ENCODE peak calls at places on chromosomes 3 and 15, in eight cellular contexts. One of them, this sample, is unnamed.

GRCh38 chr15:59457103-59457502 is 19.1 kb downstream of the FAM81A start:
- DNase-seq in OCI-LY7: no peak
- DNase-seq in IMR-90: no peak
- DNase-seq in adrenal gland: no peak
- DNase-seq in astrocyte: no peak
- DNase-seq in GM20000: no peak
- DNase-seq in neural progenitor cell: no peak
- DNase-seq in GM12865: no peak
- DNase-seq in this sample: no peak

GRCh38 chr15:99957642-99958013 is 224.4 kb upstream of the LYSMD4 start:
- DNase-seq in OCI-LY7: no peak
- DNase-seq in IMR-90: no peak
- DNase-seq in adrenal gland: no peak
- DNase-seq in astrocyte: no peak
- DNase-seq in GM20000: no peak
- DNase-seq in neural progenitor cell: no peak
- DNase-seq in GM12865: no peak
- DNase-seq in this sample: no peak

GRCh38 chr15:47301481-47301880 is 415.8 kb upstream of the SEMA6D start:
- DNase-seq in OCI-LY7: no peak
- DNase-seq in IMR-90: no peak
- DNase-seq in adrenal gland: peak
- DNase-seq in astrocyte: no peak
- DNase-seq in GM20000: no peak
- DNase-seq in neural progenitor cell: no peak
- DNase-seq in GM12865: peak
- DNase-seq in this sample: no peak

GRCh38 chr3:71067977-71068376 is 515.6 kb downstream of the FOXP1 start:
- DNase-seq in OCI-LY7: peak
- DNase-seq in IMR-90: no peak
- DNase-seq in adrenal gland: no peak
- DNase-seq in astrocyte: no peak
- DNase-seq in GM20000: no peak
- DNase-seq in neural progenitor cell: no peak
- DNase-seq in GM12865: peak
- DNase-seq in this sample: no peak

GRCh38 chr3:61562042-61562809 is 855 bp downstream of the PTPRG start:
- DNase-seq in OCI-LY7: no peak
- DNase-seq in IMR-90: peak
- DNase-seq in adrenal gland: no peak
- DNase-seq in astrocyte: no peak
- DNase-seq in GM20000: peak
- DNase-seq in neural progenitor cell: peak
- DNase-seq in GM12865: no peak
- DNase-seq in this sample: peak

GRCh38 chr15:50797926-50798325 is 32.4 kb upstream of the SPPL2A start:
- DNase-seq in OCI-LY7: no peak
- DNase-seq in IMR-90: no peak
- DNase-seq in adrenal gland: no peak
- DNase-seq in astrocyte: no peak
- DNase-seq in GM20000: no peak
- DNase-seq in neural progenitor cell: no peak
- DNase-seq in GM12865: no peak
- DNase-seq in this sample: peak

GRCh38 chr3:44464509-44464908 is 13.0 kb downstream of the ZNF445 start:
- DNase-seq in OCI-LY7: no peak
- DNase-seq in IMR-90: no peak
- DNase-seq in adrenal gland: no peak
- DNase-seq in astrocyte: no peak
- DNase-seq in GM20000: no peak
- DNase-seq in neural progenitor cell: no peak
- DNase-seq in GM12865: no peak
- DNase-seq in this sample: no peak

GRCh38 chr15:69117431-69117841 is 43.0 kb upstream of the GLCE start:
- DNase-seq in OCI-LY7: no peak
- DNase-seq in IMR-90: no peak
- DNase-seq in adrenal gland: no peak
- DNase-seq in astrocyte: no peak
- DNase-seq in GM20000: no peak
- DNase-seq in neural progenitor cell: peak
- DNase-seq in GM12865: no peak
- DNase-seq in this sample: no peak

GRCh38 chr3:15324335-15324734 is 8.1 kb downstream of the SH3BP5 start:
- DNase-seq in OCI-LY7: no peak
- DNase-seq in IMR-90: no peak
- DNase-seq in adrenal gland: peak
- DNase-seq in astrocyte: peak
- DNase-seq in GM20000: no peak
- DNase-seq in neural progenitor cell: no peak
- DNase-seq in GM12865: no peak
- DNase-seq in this sample: no peak

GRCh38 chr3:27792869-27793268 is 70.7 kb upstream of the EOMES start:
- DNase-seq in OCI-LY7: no peak
- DNase-seq in IMR-90: no peak
- DNase-seq in adrenal gland: no peak
- DNase-seq in astrocyte: no peak
- DNase-seq in GM20000: no peak
- DNase-seq in neural progenitor cell: no peak
- DNase-seq in GM12865: no peak
- DNase-seq in this sample: no peak

GRCh38 chr3:184785856-184786255 is 26.1 kb upstream of the VPS8 start:
- DNase-seq in OCI-LY7: no peak
- DNase-seq in IMR-90: no peak
- DNase-seq in adrenal gland: no peak
- DNase-seq in astrocyte: no peak
- DNase-seq in GM20000: no peak
- DNase-seq in neural progenitor cell: no peak
- DNase-seq in GM12865: no peak
- DNase-seq in this sample: no peak

GRCh38 chr3:71173421-71173975 is 410.0 kb downstream of the FOXP1 start:
- DNase-seq in OCI-LY7: no peak
- DNase-seq in IMR-90: peak
- DNase-seq in adrenal gland: no peak
- DNase-seq in astrocyte: peak
- DNase-seq in GM20000: no peak
- DNase-seq in neural progenitor cell: no peak
- DNase-seq in GM12865: no peak
- DNase-seq in this sample: no peak

GRCh38 chr3:24287728-24288450 is 206.8 kb downstream of the THRB start:
- DNase-seq in OCI-LY7: no peak
- DNase-seq in IMR-90: no peak
- DNase-seq in adrenal gland: no peak
- DNase-seq in astrocyte: no peak
- DNase-seq in GM20000: no peak
- DNase-seq in neural progenitor cell: no peak
- DNase-seq in GM12865: no peak
- DNase-seq in this sample: no peak

GRCh38 chr15:65954289-65954741 is 85.0 kb downstream of the RAB11A start:
- DNase-seq in OCI-LY7: peak
- DNase-seq in IMR-90: peak
- DNase-seq in adrenal gland: no peak
- DNase-seq in astrocyte: peak
- DNase-seq in GM20000: no peak
- DNase-seq in neural progenitor cell: peak
- DNase-seq in GM12865: no peak
- DNase-seq in this sample: no peak

GRCh38 chr3:132347811-132348210 is 30.6 kb downstream of the ACP3 start:
- DNase-seq in OCI-LY7: no peak
- DNase-seq in IMR-90: no peak
- DNase-seq in adrenal gland: no peak
- DNase-seq in astrocyte: no peak
- DNase-seq in GM20000: no peak
- DNase-seq in neural progenitor cell: no peak
- DNase-seq in GM12865: no peak
- DNase-seq in this sample: no peak

GRCh38 chr3:50194903-50195500 is 3.6 kb downstream of the GNAT1 start:
- DNase-seq in OCI-LY7: peak
- DNase-seq in IMR-90: no peak
- DNase-seq in adrenal gland: no peak
- DNase-seq in astrocyte: no peak
- DNase-seq in GM20000: peak
- DNase-seq in neural progenitor cell: no peak
- DNase-seq in GM12865: peak
- DNase-seq in this sample: no peak

GRCh38 chr3:77150028-77150427 is 110.1 kb downstream of the ROBO2 start:
- DNase-seq in OCI-LY7: no peak
- DNase-seq in IMR-90: no peak
- DNase-seq in adrenal gland: no peak
- DNase-seq in astrocyte: no peak
- DNase-seq in GM20000: no peak
- DNase-seq in neural progenitor cell: no peak
- DNase-seq in GM12865: no peak
- DNase-seq in this sample: no peak

GRCh38 chr3:123724306-123724705 is 139.5 kb upstream of the HACD2 start:
- DNase-seq in OCI-LY7: no peak
- DNase-seq in IMR-90: peak
- DNase-seq in adrenal gland: no peak
- DNase-seq in astrocyte: peak
- DNase-seq in GM20000: no peak
- DNase-seq in neural progenitor cell: peak
- DNase-seq in GM12865: no peak
- DNase-seq in this sample: no peak
- TF ChIP-seq CTCF in OCI-LY7: no peak
- TF ChIP-seq CTCF in IMR-90: peak
- TF ChIP-seq CTCF in adrenal gland: no peak
- TF ChIP-seq CTCF in astrocyte: peak
- TF ChIP-seq CTCF in GM20000: no peak
- TF ChIP-seq CTCF in neural progenitor cell: peak
- TF ChIP-seq CTCF in GM12865: no peak
- TF ChIP-seq CTCF in this sample: no peak

GRCh38 chr3:140927279-140927678 is 14.4 kb upstream of the SLC25A36 start:
- DNase-seq in OCI-LY7: no peak
- DNase-seq in IMR-90: no peak
- DNase-seq in adrenal gland: no peak
- DNase-seq in astrocyte: no peak
- DNase-seq in GM20000: no peak
- DNase-seq in neural progenitor cell: no peak
- DNase-seq in GM12865: no peak
- DNase-seq in this sample: no peak

GRCh38 chr3:140924097-140924873 is 17.4 kb upstream of the SLC25A36 start:
- DNase-seq in OCI-LY7: no peak
- DNase-seq in IMR-90: no peak
- DNase-seq in adrenal gland: peak
- DNase-seq in astrocyte: no peak
- DNase-seq in GM20000: no peak
- DNase-seq in neural progenitor cell: no peak
- DNase-seq in GM12865: no peak
- DNase-seq in this sample: no peak

GRCh38 chr3:140920029-140920428 is 21.6 kb upstream of the SLC25A36 start:
- DNase-seq in OCI-LY7: no peak
- DNase-seq in IMR-90: no peak
- DNase-seq in adrenal gland: no peak
- DNase-seq in astrocyte: no peak
- DNase-seq in GM20000: no peak
- DNase-seq in neural progenitor cell: no peak
- DNase-seq in GM12865: no peak
- DNase-seq in this sample: no peak

GRCh38 chr3:140917769-140918168 is 23.9 kb upstream of the SLC25A36 start:
- DNase-seq in OCI-LY7: no peak
- DNase-seq in IMR-90: no peak
- DNase-seq in adrenal gland: no peak
- DNase-seq in astrocyte: no peak
- DNase-seq in GM20000: no peak
- DNase-seq in neural progenitor cell: no peak
- DNase-seq in GM12865: no peak
- DNase-seq in this sample: peak

DNA sequence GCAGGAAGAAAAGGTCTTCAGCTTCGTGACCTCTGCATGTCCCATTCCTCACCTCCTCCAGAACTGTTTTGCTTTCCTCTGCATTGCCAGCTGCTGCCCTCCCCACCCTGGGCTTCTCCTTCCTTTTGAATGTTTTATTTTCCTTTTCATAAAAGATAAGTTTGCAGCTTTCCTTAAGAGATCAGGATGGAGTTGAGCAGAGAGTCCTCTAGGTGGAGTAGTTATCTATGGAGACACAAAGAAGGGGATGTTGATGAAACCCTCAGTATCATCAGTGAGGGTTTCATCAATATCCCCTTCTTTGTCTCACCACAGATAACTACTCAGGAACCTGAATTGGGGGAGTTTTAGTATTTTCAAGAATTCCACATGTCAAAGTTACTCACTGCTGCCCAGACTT is 19.0 kb upstream of the SLC25A36 start:
- DNase-seq in OCI-LY7: peak
- DNase-seq in IMR-90: peak
- DNase-seq in adrenal gland: no peak
- DNase-seq in astrocyte: no peak
- DNase-seq in GM20000: peak
- DNase-seq in neural progenitor cell: peak
- DNase-seq in GM12865: peak
- DNase-seq in this sample: no peak
- TF ChIP-seq CTCF in OCI-LY7: peak
- TF ChIP-seq CTCF in IMR-90: peak
- TF ChIP-seq CTCF in adrenal gland: peak
- TF ChIP-seq CTCF in astrocyte: peak
- TF ChIP-seq CTCF in GM20000: peak
- TF ChIP-seq CTCF in neural progenitor cell: peak
- TF ChIP-seq CTCF in GM12865: peak
- TF ChIP-seq CTCF in this sample: no peak

GRCh38 chr3:129056832-129057231 is 3.7 kb upstream of the GP9 start:
- DNase-seq in OCI-LY7: no peak
- DNase-seq in IMR-90: no peak
- DNase-seq in adrenal gland: no peak
- DNase-seq in astrocyte: no peak
- DNase-seq in GM20000: no peak
- DNase-seq in neural progenitor cell: no peak
- DNase-seq in GM12865: no peak
- DNase-seq in this sample: no peak

GRCh38 chr3:129060276-129061076 is at the start of gene GP9:
- DNase-seq in OCI-LY7: no peak
- DNase-seq in IMR-90: no peak
- DNase-seq in adrenal gland: no peak
- DNase-seq in astrocyte: no peak
- DNase-seq in GM20000: no peak
- DNase-seq in neural progenitor cell: no peak
- DNase-seq in GM12865: no peak
- DNase-seq in this sample: no peak

GRCh38 chr3:129059311-129059975 is 1.1 kb upstream of the GP9 start:
- DNase-seq in OCI-LY7: no peak
- DNase-seq in IMR-90: no peak
- DNase-seq in adrenal gland: no peak
- DNase-seq in astrocyte: no peak
- DNase-seq in GM20000: no peak
- DNase-seq in neural progenitor cell: no peak
- DNase-seq in GM12865: no peak
- DNase-seq in this sample: no peak

GRCh38 chr3:129057249-129057648 is 3.3 kb upstream of the GP9 start:
- DNase-seq in OCI-LY7: no peak
- DNase-seq in IMR-90: no peak
- DNase-seq in adrenal gland: no peak
- DNase-seq in astrocyte: no peak
- DNase-seq in GM20000: no peak
- DNase-seq in neural progenitor cell: no peak
- DNase-seq in GM12865: no peak
- DNase-seq in this sample: no peak

GRCh38 chr3:129058441-129059194 is 2.0 kb upstream of the GP9 start:
- DNase-seq in OCI-LY7: peak
- DNase-seq in IMR-90: no peak
- DNase-seq in adrenal gland: no peak
- DNase-seq in astrocyte: no peak
- DNase-seq in GM20000: no peak
- DNase-seq in neural progenitor cell: no peak
- DNase-seq in GM12865: peak
- DNase-seq in this sample: peak
- TF ChIP-seq CTCF in OCI-LY7: no peak
- TF ChIP-seq CTCF in IMR-90: no peak
- TF ChIP-seq CTCF in adrenal gland: no peak
- TF ChIP-seq CTCF in astrocyte: no peak
- TF ChIP-seq CTCF in GM20000: no peak
- TF ChIP-seq CTCF in neural progenitor cell: no peak
- TF ChIP-seq CTCF in GM12865: no peak
- TF ChIP-seq CTCF in this sample: no peak

GRCh38 chr3:38371541-38372213 is 25.1 kb downstream of the XYLB start:
- DNase-seq in OCI-LY7: no peak
- DNase-seq in IMR-90: no peak
- DNase-seq in adrenal gland: no peak
- DNase-seq in astrocyte: no peak
- DNase-seq in GM20000: no peak
- DNase-seq in neural progenitor cell: no peak
- DNase-seq in GM12865: no peak
- DNase-seq in this sample: no peak
- TF ChIP-seq CTCF in OCI-LY7: no peak
- TF ChIP-seq CTCF in IMR-90: no peak
- TF ChIP-seq CTCF in adrenal gland: no peak
- TF ChIP-seq CTCF in astrocyte: no peak
- TF ChIP-seq CTCF in GM20000: no peak
- TF ChIP-seq CTCF in neural progenitor cell: no peak
- TF ChIP-seq CTCF in GM12865: no peak
- TF ChIP-seq CTCF in this sample: no peak

This sample was measured in colonic mucosa.